ENCODE peak calls at places on chromosome 6, in eight cellular contexts. S, N, L, G, R, I, F and C are unnamed samples.
A peak's percentile ranks its signal among the peaks of the same experiment; 100 is the strongest.

GRCh38 chr6:16420715-16421461 is 182.5 kb downstream of the GMPR start:
- DNase-seq in I (peak; percentile 97), F (no peak), L (no peak), S (no peak), R (no peak), G (no peak), N (no peak), C (no peak)

GRCh38 chr6:72589096-72589495 is 32.8 kb upstream of the KCNQ5 start:
- DNase-seq in G (no peak), L (no peak), R (no peak), S (no peak), N (no peak), F (no peak), I (no peak), C (no peak)

GRCh38 chr6:63440594-63440993 is 120.8 kb upstream of the LGSN start:
- DNase-seq in G (no peak), I (no peak), N (no peak), F (no peak), S (no peak), L (no peak), R (no peak), C (no peak)

GRCh38 chr6:87929843-87930288 is 117.8 kb upstream of the SPACA1 start:
- DNase-seq in L (peak; percentile 82), S (peak; percentile 71), F (peak; percentile 78), G (peak; percentile 75), I (peak; percentile 71), R (peak; percentile 77), N (peak; percentile 66), C (peak; percentile 42)

GRCh38 chr6:3825331-3825831 is 23.8 kb upstream of the FAM50B start:
- DNase-seq in N (no peak), F (peak; percentile 77), S (no peak), I (no peak), G (no peak), L (peak; percentile 77), R (peak; percentile 93), C (no peak)

GRCh38 chr6:41922154-41922553 is 855 bp downstream of the BYSL start:
- DNase-seq in R (no peak), L (no peak), F (no peak), G (no peak), S (no peak), N (peak; percentile 23), I (no peak), C (no peak)

GRCh38 chr6:89828988-89829590 is 591 bp upstream of the CASP8AP2 start:
- DNase-seq in R (no peak), S (no peak), F (no peak), N (no peak), G (no peak), L (no peak), I (no peak), C (no peak)

GRCh38 chr6:113220832-113221231 is 636.3 kb upstream of the MARCKS start:
- DNase-seq in N (no peak), L (no peak), R (no peak), S (no peak), I (no peak), G (no peak), F (no peak), C (no peak)

GRCh38 chr6:143002686-143003085 is 57.7 kb upstream of the HIVEP2 start:
- DNase-seq in L (no peak), N (no peak), I (no peak), G (no peak), S (no peak), R (no peak), F (no peak), C (no peak)

GRCh38 chr6:18551228-18551627 is 164.1 kb downstream of the RNF144B start:
- DNase-seq in I (no peak), R (no peak), S (no peak), F (no peak), G (no peak), L (no peak), N (no peak), C (no peak)

GRCh38 chr6:105868823-105869460 is 217.2 kb upstream of the PRDM1 start:
- DNase-seq in G (no peak), S (no peak), R (no peak), L (no peak), I (no peak), N (no peak), F (no peak), C (no peak)

GRCh38 chr6:139891471-139891870 is 517.0 kb upstream of the CITED2 start:
- DNase-seq in F (no peak), N (no peak), R (no peak), I (no peak), G (no peak), S (no peak), L (no peak), C (no peak)

GRCh38 chr6:14673201-14673600 is 555.6 kb downstream of the CD83 start:
- DNase-seq in G (no peak), L (no peak), F (no peak), S (no peak), I (no peak), N (no peak), R (no peak), C (no peak)

GRCh38 chr6:113858605-113859348 is 1.6 kb downstream of the MARCKS start:
- DNase-seq in I (peak; percentile 87), L (peak; percentile 96), G (peak; percentile 95), F (peak; percentile 89), S (peak; percentile 77), N (peak; percentile 91), R (peak; percentile 92), C (peak; percentile 62)

GRCh38 chr6:159608961-159609673 is 83.9 kb downstream of the SOD2 start:
- DNase-seq in F (peak; percentile 47), L (no peak), I (no peak), R (no peak), N (peak; percentile 57), S (peak; percentile 58), G (no peak), C (no peak)

GRCh38 chr6:56669585-56669984 is 26.9 kb upstream of the DST start:
- DNase-seq in S (no peak), N (no peak), G (no peak), F (no peak), L (no peak), R (no peak), I (no peak), C (no peak)
- H3K4me3 ChIP-seq in S (no peak overlapping the region), N (no peak overlapping the region), G (no peak overlapping the region), F (no peak overlapping the region), L (no peak overlapping the region), R (no peak overlapping the region), I (no peak overlapping the region), C (no peak overlapping the region)

GRCh38 chr6:133609404-133610270 is 279.3 kb upstream of the TCF21 start:
- DNase-seq in I (no peak), F (peak; percentile 88), N (no peak), S (peak; percentile 85), R (peak; percentile 75), G (no peak), L (no peak), C (no peak)
- TF ChIP-seq POLR2AphosphoS5 in I (no peak), F (no peak), N (no peak), S (no peak), R (peak; percentile 65), G (no peak), L (no peak), C (no peak)

GRCh38 chr6:1862411-1862810 is 252.7 kb downstream of the FOXC1 start:
- DNase-seq in I (no peak), N (no peak), L (no peak), F (no peak), G (no peak), R (no peak), S (no peak), C (no peak)
- H3K9ac ChIP-seq in I (no peak overlapping the region), N (no peak overlapping the region), L (no peak overlapping the region), F (no peak overlapping the region), G (no peak overlapping the region), R (no peak overlapping the region), S (no peak overlapping the region), C (no peak overlapping the region)

GRCh38 chr6:136593748-136594490 is 43.7 kb upstream of the MAP7 start:
- DNase-seq in R (peak; percentile 97), G (no peak), N (no peak), I (peak; percentile 94), S (peak; percentile 16), L (no peak), F (peak; percentile 19), C (peak; percentile 30)
- H3K4me3 ChIP-seq in R (peak overlapping the region; percentile 31), G (peak overlapping the region; percentile 52), N (no peak overlapping the region), I (peak overlapping the region; percentile 20), S (no peak overlapping the region), L (no peak overlapping the region), F (no peak overlapping the region), C (no peak overlapping the region)

GRCh38 chr6:169529931-169530761 is 171.7 kb downstream of the WDR27 start:
- DNase-seq in L (no peak), S (no peak), I (no peak), F (no peak), N (no peak), G (no peak), R (no peak), C (no peak)
- TF ChIP-seq POLR2AphosphoS5 in L (no peak), S (no peak), I (no peak), F (no peak), N (no peak), G (peak; percentile 63), R (no peak), C (no peak)

GRCh38 chr6:27668442-27669275 is 195.8 kb upstream of the ZNF184 start:
- DNase-seq in R (peak; percentile 44), N (peak; percentile 80), S (peak; percentile 80), I (no peak), G (peak; percentile 44), F (peak; percentile 66), L (peak; percentile 95), C (no peak)

GRCh38 chr6:27669278-27669797 is 196.4 kb upstream of the ZNF184 start:
- DNase-seq in L (no peak), G (no peak), R (peak; percentile 21), S (no peak), F (no peak), I (no peak), N (no peak), C (no peak)

GRCh38 chr6:27667016-27667415 is 194.1 kb upstream of the ZNF184 start:
- DNase-seq in N (no peak), L (no peak), I (no peak), S (no peak), G (no peak), F (no peak), R (no peak), C (no peak)

GRCh38 chr6:27669798-27670301 is 196.9 kb upstream of the ZNF184 start:
- DNase-seq in S (no peak), F (no peak), L (no peak), G (no peak), I (no peak), R (no peak), N (peak; percentile 40), C (no peak)

GRCh38 chr6:27667651-27668441 is 194.9 kb upstream of the ZNF184 start:
- DNase-seq in L (no peak), R (no peak), G (no peak), S (no peak), F (no peak), N (no peak), I (no peak), C (no peak)
- H3K9ac ChIP-seq in L (no peak overlapping the region), R (no peak overlapping the region), G (no peak overlapping the region), S (no peak overlapping the region), F (peak overlapping the region; percentile 46), N (peak overlapping the region; percentile 70), I (peak overlapping the region; percentile 33), C (peak overlapping the region; percentile 71)